ENCODE peak calls at places on chromosomes 4 and X, in seven cellular contexts. V, G, B, P, N, E and K are unnamed samples.
A peak's percentile ranks its signal among the peaks of the same experiment; 100 is the strongest.

GRCh38 chr4:140150636-140150885 is 3.4 kb downstream of the MAML3 start:
- DNase-seq in V (no peak), P (no peak), B (no peak), N (no peak), G (no peak), E (peak; percentile 94), K (no peak)

GRCh38 chr4:126678608-126679007 is 954.1 kb upstream of the INTU start:
- DNase-seq in V (no peak), N (no peak), B (no peak), G (no peak), P (no peak), E (no peak), K (no peak)

GRCh38 chrX:17459596-17459995 is 84.6 kb downstream of the NHS start:
- DNase-seq in P (no peak), V (no peak), E (no peak), B (no peak), G (no peak), N (no peak), K (no peak)

GRCh38 chrX:63658920-63659319 is 126.1 kb downstream of the ARHGEF9 start:
- DNase-seq in G (no peak), N (no peak), V (no peak), E (no peak), B (no peak), P (no peak), K (no peak)

GRCh38 chr4:128286474-128287158 is 997 bp downstream of the PGRMC2 start:
- DNase-seq in P (peak; percentile 49), G (no peak), E (no peak), B (peak; percentile 56), V (peak; percentile 29), N (no peak), K (peak; percentile 62)

GRCh38 chr4:38013461-38014366 is 53.5 kb downstream of the PTTG2 start:
- DNase-seq in E (peak; percentile 83), V (no peak), B (no peak), N (peak; percentile 75), G (no peak), P (no peak), K (no peak)

GRCh38 chr4:77922158-77923094 is 59.8 kb downstream of the MRPL1 start:
- DNase-seq in P (no peak), V (no peak), N (no peak), G (no peak), B (no peak), E (no peak), K (no peak)

GRCh38 chr4:163554870-163555465 is 60.5 kb downstream of the TMA16 start:
- DNase-seq in E (no peak), B (no peak), N (no peak), P (no peak), V (peak; percentile 23), G (no peak), K (no peak)

GRCh38 chrX:73867144-73867543 is 304.1 kb downstream of the CHIC1 start:
- DNase-seq in B (no peak), V (no peak), P (no peak), N (no peak), G (no peak), E (no peak), K (no peak)

GRCh38 chr4:78033859-78034258 is 23.3 kb upstream of the FRAS1 start:
- DNase-seq in V (no peak), B (no peak), P (no peak), G (no peak), E (no peak), N (no peak), K (no peak)

GRCh38 chr4:113008726-113009125 is 40.7 kb upstream of the ANK2 start:
- DNase-seq in N (no peak), B (no peak), P (no peak), V (no peak), E (no peak), G (no peak), K (no peak)

GRCh38 chrX:14798805-14799397 is 74.0 kb downstream of the FANCB start:
- DNase-seq in N (no peak), E (no peak), B (no peak), P (no peak), G (no peak), V (no peak), K (no peak)

GRCh38 chr4:37780444-37781133 is 45.9 kb upstream of the PGM2 start:
- DNase-seq in N (no peak), E (no peak), B (no peak), P (no peak), V (no peak), G (no peak), K (peak; percentile 26)

GRCh38 chr4:106541253-106541652 is 172.7 kb upstream of the GIMD1 start:
- DNase-seq in P (no peak), V (no peak), G (no peak), B (no peak), N (no peak), E (no peak), K (no peak)

GRCh38 chr4:112142152-112142551 is 3.1 kb upstream of the FAM241A start:
- DNase-seq in G (no peak), E (no peak), V (no peak), B (no peak), N (no peak), P (no peak), K (no peak)

GRCh38 chrX:133215747-133216146 is 2.4 kb downstream of the TFDP3 start:
- DNase-seq in B (peak; percentile 6), G (no peak), E (no peak), V (peak; percentile 40), P (no peak), N (no peak), K (no peak)

GRCh38 chr4:24488399-24489164 is 95.8 kb downstream of the DHX15 start:
- DNase-seq in N (peak; percentile 81), V (peak; percentile 82), E (peak; percentile 82), B (peak; percentile 81), G (no peak), P (peak; percentile 67), K (peak; percentile 80)

GRCh38 chr4:153465922-153466636 is at the start of gene TMEM131L:
- DNase-seq in N (peak; percentile 85), G (no peak), P (peak; percentile 44), E (peak; percentile 83), V (peak; percentile 95), B (peak; percentile 94), K (peak; percentile 90)
- TF ChIP-seq CTCF in N (no peak), G (peak; percentile 12), P (no peak), E (no peak), V (peak; percentile 8), B (peak; percentile 13), K (peak; percentile 2)

DNA sequence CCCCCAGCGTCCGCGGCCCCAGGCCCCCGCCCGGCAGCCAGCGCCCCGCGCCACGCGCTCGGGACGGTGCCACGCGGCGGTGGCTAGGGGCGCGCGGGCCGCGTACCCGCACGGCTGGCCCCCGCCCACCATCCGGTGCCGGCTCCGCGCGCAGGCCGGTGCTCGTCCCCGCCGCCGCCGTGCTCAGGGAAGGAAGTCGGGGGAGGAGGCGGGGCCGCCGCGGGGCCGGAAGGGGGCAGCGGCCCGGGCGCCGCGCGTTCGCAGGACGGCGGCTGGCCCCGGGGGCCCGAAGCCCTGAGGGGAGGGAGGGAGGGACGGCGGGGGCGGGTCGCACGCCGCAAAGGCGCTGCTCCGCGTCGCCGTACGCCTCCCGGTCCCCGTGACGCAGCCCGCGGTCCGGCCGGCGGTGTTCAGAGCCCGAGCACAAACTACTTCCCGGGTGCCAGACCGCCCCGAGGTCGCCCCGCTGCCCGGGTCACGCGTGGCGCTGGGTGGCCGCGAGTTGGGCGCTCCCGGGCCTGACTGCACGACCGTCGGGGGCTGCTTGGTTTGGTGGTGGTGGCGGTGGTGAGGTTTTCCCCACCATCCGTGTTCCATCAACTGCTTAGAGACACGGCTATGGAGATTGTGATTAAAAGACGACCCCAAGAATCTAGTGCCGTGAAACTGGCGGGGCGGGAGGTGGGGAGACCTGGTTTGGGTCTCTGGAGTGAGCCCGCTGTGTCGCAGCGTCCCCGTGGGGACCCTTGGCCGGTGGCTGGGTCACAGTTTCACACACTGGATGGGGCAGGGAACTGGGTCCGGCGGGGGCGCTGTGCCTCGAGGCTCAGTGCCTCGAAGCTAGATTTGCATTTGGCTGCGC is at the start of gene DCTD:
- DNase-seq in G (no peak), E (peak; percentile 86), P (no peak), N (peak; percentile 76), V (peak; percentile 91), B (peak; percentile 92), K (peak; percentile 88)
- TF ChIP-seq CTCF in G (peak; percentile 48), E (peak; percentile 8), P (peak; percentile 35), N (no peak), V (peak; percentile 59), B (peak; percentile 48), K (peak; percentile 31)

DNA sequence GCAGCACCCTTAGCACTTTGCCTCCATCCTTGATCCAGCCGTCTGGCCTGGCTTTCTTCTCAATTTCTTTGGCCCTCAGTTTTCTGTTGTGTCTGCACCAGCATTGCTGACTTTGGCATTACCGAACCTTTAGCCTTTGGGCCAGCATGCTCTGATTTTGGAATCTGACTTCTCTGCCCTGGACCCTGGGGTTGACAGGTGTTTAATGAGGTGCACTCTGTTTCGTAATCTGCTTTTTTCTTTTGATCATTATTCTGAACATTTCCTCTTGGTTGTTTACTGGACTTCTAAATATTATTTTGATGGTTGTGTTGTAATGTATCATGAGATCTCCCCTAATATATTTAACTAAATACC is 71.5 kb upstream of the ENPP6 start:
- DNase-seq in G (no peak), E (no peak), B (no peak), V (no peak), N (no peak), P (no peak), K (no peak)
- TF ChIP-seq CTCF in G (no peak), E (no peak), B (no peak), V (no peak), N (no peak), P (no peak), K (no peak)

DNA sequence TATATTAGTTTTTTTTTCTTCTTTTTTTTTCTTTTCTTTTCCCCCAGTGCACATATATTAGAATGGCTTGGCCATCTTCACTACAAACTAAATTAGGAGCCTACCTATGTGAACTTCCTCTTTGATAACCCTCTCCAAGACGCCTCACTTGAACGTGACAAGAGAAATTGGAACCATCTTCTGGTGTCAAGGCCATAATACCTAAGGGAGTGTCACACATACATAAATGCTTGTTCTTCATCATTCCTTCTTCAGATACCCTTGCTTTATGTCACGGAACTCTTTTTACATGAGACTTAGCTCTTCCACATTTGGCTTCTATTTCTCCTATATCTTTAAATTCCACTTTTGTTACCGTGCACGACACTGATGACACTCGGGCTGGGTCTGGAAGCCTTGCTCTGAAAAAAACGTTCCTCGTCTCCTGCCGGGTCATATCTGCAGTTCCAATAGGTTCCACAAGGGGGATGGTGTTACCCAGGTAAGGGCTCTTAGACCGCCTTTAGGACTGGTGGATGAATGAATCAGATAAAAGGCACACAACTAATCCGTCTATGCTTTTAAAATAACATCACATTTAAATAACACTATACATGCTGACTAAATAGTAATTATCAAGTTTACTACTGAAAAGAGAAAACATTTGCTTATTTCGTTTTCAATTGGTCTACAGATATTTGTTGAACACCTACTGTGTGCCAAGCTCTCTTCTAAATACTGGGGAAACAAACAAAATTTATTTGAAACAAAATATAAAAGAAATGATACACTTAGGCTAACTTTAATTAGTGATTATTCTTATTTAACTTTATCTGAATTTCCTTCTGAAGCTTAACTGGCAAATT is 19.9 kb downstream of the DGAT2L6 start:
- DNase-seq in E (no peak), P (peak; percentile 42), V (peak; percentile 42), N (peak; percentile 58), B (peak; percentile 45), G (peak; percentile 7), K (peak; percentile 41)
- TF ChIP-seq CTCF in E (peak; percentile 47), P (peak; percentile 57), V (peak; percentile 70), N (peak; percentile 49), B (peak; percentile 38), G (peak; percentile 56), K (peak; percentile 30)